ENCODE peak calls at places on chromosomes 1 and 21, in nine cellular contexts. B, A, G, F, X, R, Z, T and D are unnamed samples.

GRCh38 chr1:29462096-29462495 is 225.8 kb downstream of the PTPRU start:
- DNase-seq in B (no peak), A (no peak), G (no peak), F (no peak), X (peak; percentile 34), R (no peak), Z (no peak), T (no peak), D (peak; percentile 24)

GRCh38 chr21:38669186-38669585 is 136.5 kb upstream of the ETS2 start:
- DNase-seq in B (peak; percentile 39), A (no peak), G (no peak), F (peak; percentile 42), X (no peak), R (no peak), Z (no peak), T (no peak), D (no peak)

GRCh38 chr21:41612674-41613250 is 104.8 kb upstream of the TMPRSS2 start:
- DNase-seq in B (peak; percentile 65), A (no peak), G (peak; percentile 73), F (peak; percentile 79), X (peak; percentile 84), R (peak; percentile 76), Z (peak; percentile 79), T (no peak), D (peak; percentile 68)

GRCh38 chr21:32135401-32136363 is 143.2 kb downstream of the MIS18A start:
- DNase-seq in B (no peak), A (no peak), G (no peak), F (peak; percentile 19), X (no peak), R (no peak), Z (no peak), T (no peak), D (no peak)

GRCh38 chr1:107936498-107937481 is 28.2 kb downstream of the VAV3 start:
- DNase-seq in B (no peak), A (peak; percentile 28), G (no peak), F (no peak), X (peak; percentile 75), R (no peak), Z (no peak), T (peak; percentile 32), D (no peak)

GRCh38 chr1:3787347-3787710 is 9.0 kb downstream of the LRRC47 start:
- DNase-seq in B (no peak), A (no peak), G (no peak), F (no peak), X (no peak), R (no peak), Z (peak; percentile 37), T (no peak), D (no peak)

GRCh38 chr1:99457381-99458165 is 188.3 kb upstream of the PALMD start:
- DNase-seq in B (no peak), A (no peak), G (no peak), F (peak; percentile 27), X (no peak), R (no peak), Z (no peak), T (no peak), D (no peak)

GRCh38 chr1:177824508-177824982 is 145.3 kb downstream of the SEC16B start:
- DNase-seq in B (no peak), A (no peak), G (no peak), F (no peak), X (no peak), R (no peak), Z (no peak), T (no peak), D (no peak)

GRCh38 chr1:226708967-226709396 is 30.1 kb downstream of the ITPKB start:
- DNase-seq in B (no peak), A (no peak), G (no peak), F (no peak), X (no peak), R (no peak), Z (no peak), T (no peak), D (no peak)

GRCh38 chr1:244347942-244348341 is 103.8 kb downstream of the ADSS2 start:
- DNase-seq in B (peak; percentile 79), A (no peak), G (no peak), F (no peak), X (no peak), R (no peak), Z (no peak), T (no peak), D (peak; percentile 71)

GRCh38 chr1:87733421-87733820 is 404.7 kb downstream of the LMO4 start:
- DNase-seq in B (no peak), A (no peak), G (no peak), F (no peak), X (no peak), R (no peak), Z (no peak), T (no peak), D (no peak)

GRCh38 chr1:196669051-196669450 is 17.2 kb downstream of the CFH start:
- DNase-seq in B (no peak), A (no peak), G (no peak), F (no peak), X (no peak), R (no peak), Z (no peak), T (no peak), D (no peak)

GRCh38 chr1:220812308-220812707 is 25.6 kb downstream of the MTARC1 start:
- DNase-seq in B (no peak), A (no peak), G (no peak), F (no peak), X (no peak), R (no peak), Z (no peak), T (no peak), D (no peak)

GRCh38 chr1:157969693-157970485 is 23.6 kb upstream of the KIRREL1 start:
- DNase-seq in B (peak; percentile 76), A (no peak), G (peak; percentile 45), F (peak; percentile 44), X (no peak), R (peak; percentile 79), Z (no peak), T (no peak), D (no peak)

GRCh38 chr1:19385869-19386591 is 73.9 kb downstream of the SLC66A1 start:
- DNase-seq in B (peak; percentile 89), A (no peak), G (peak; percentile 66), F (no peak), X (peak; percentile 69), R (peak; percentile 72), Z (no peak), T (no peak), D (peak; percentile 74)

GRCh38 chr1:21152423-21153100 is 24.1 kb downstream of the EIF4G3 start:
- DNase-seq in B (no peak), A (no peak), G (no peak), F (no peak), X (no peak), R (no peak), Z (no peak), T (no peak), D (no peak)

DNA sequence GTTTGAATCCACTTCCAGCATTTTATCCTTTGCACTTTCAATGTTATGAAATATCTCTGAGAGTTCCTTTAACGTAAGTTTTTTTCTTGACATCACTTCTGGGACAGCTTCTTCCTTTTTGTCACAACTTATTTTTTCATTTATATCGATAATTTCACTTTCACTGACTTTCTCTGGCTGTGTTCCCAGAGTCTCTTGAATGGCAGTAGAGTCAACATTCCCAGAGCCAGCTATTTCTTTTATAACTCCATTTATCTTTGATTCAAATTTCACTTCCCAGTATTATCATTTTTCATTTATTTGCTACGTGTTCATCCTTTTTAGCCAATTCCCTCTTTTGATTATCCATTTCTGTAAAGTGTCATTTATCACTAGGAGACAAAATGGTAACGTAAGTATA is 256.5 kb downstream of the PAPPA2 start:
- DNase-seq in B (no peak), A (no peak), G (no peak), F (no peak), X (no peak), R (no peak), Z (no peak), T (no peak), D (no peak)
- H3K4me3 ChIP-seq in B (no peak overlapping the region), A (no peak overlapping the region), G (no peak overlapping the region), F (no peak overlapping the region), X (no peak overlapping the region), R (no peak overlapping the region), Z (no peak overlapping the region), T (no peak overlapping the region), D (no peak overlapping the region)

DNA sequence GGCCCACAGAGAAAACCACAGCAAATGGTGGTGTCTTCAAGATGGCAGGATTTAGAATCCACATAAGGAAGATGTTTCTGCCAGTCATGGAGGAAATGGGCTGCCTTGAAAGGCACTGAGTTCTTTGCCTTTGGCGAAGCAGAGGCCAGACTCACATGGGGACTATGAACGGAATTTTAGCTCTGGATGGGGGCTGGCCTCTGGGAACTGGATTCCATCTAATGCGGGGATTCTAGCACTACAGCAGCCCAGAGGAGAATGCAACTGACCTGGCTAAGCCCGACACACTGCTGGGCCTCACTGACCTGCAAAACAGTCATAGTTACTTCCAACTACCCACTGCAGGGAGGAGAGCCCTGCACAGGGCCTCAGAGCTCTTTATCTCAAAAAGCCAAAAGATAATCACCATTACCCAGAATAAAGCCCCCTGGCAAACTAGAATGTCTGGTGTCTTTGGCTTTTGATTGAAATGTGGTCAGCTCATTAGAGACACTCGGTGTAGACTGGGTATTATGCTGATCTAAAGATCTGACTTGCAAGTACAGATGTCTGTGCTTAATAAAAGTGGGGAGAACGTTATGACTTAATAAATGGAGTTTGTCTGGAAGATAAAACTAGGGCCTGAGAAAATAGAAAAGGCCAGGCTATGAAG is 11.6 kb downstream of the HCRTR1 start:
- DNase-seq in B (no peak), A (no peak), G (no peak), F (peak; percentile 60), X (no peak), R (no peak), Z (no peak), T (no peak), D (no peak)
- H3K27ac ChIP-seq in B (no peak overlapping the region), A (no peak overlapping the region), G (no peak overlapping the region), F (peak overlapping the region; percentile 99), X (peak overlapping the region; percentile 80), R (no peak overlapping the region), Z (peak overlapping the region; percentile 54), T (no peak overlapping the region), D (no peak overlapping the region)

GRCh38 chr21:43020177-43020576 is 45.8 kb downstream of the PKNOX1 start:
- DNase-seq in B (no peak), A (no peak), G (no peak), F (no peak), X (no peak), R (no peak), Z (no peak), T (no peak), D (no peak)
- H3K36me3 ChIP-seq in B (no peaks in the 10 kb centered on the region), A (peaks cover 23% of the 10 kb centered on the region), G (peaks cover 4% of the 10 kb centered on the region), F (peaks cover 13% of the 10 kb centered on the region), X (no peaks in the 10 kb centered on the region), R (no peaks in the 10 kb centered on the region), Z (no peaks in the 10 kb centered on the region), T (peaks cover 52% of the 10 kb centered on the region), D (no peaks in the 10 kb centered on the region)

DNA sequence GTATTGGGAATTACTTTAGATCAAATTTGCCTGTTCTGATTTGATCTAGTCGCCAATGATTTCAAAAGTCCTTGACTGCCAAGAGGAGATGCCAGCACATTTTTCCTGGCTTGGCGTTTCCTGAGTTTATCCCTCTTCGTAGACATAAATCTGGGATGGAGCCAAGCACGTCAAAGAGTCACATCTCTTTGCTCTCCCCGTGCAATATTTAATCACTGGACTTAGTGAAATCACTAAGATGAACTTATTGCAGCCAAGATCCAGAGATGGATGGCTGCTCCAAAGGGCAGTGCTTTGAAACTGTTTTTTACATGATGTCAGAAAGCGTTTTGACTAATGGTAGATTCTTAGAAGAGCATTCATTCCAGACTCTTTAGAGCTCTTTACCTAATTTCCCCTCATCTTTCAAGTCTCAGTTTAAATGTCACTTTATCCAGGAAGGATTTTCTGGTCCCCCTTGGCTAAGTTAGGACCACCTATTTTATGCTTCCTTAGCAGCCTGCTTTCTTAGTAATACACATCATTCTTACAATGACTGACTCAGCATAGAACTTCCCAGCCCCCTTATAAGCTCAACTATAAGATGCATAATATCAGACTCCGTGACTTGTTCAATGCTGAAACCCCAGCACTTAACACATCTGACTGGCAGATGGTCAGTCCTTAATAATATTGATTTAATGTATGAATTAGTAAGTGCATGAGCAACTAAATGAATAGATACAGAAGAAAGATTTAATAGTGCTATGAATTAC is 94.4 kb upstream of the GREM2 start:
- DNase-seq in B (no peak), A (no peak), G (no peak), F (no peak), X (no peak), R (peak; percentile 33), Z (no peak), T (no peak), D (no peak)
- H3K4me3 ChIP-seq in B (no peak overlapping the region), A (no peak overlapping the region), G (no peak overlapping the region), F (peak overlapping the region; percentile 2), X (no peak overlapping the region), R (no peak overlapping the region), Z (no peak overlapping the region), T (no peak overlapping the region), D (no peak overlapping the region)